ENCODE peak calls at places on chromosomes 2 and 18, in four cellular contexts. I, F, X and R are unnamed samples. For H3K27me3 and H3K4me1, the result is how much of the 10 kb centered on the place peaks cover.

GRCh38 chr2:221228214-221228769 is 343.8 kb downstream of the EPHA4 start:
- DNase-seq in I (no peak), X (no peak), F (no peak), R (no peak)

GRCh38 chr2:208033701-208034502 is 8.6 kb upstream of the PLEKHM3 start:
- DNase-seq in I (peak), X (no peak), F (peak), R (no peak)

GRCh38 chr2:64295326-64296149 is 151.3 kb upstream of the PELI1 start:
- DNase-seq in I (no peak), X (no peak), F (no peak), R (no peak)

GRCh38 chr2:3267869-3268704 is 109.5 kb downstream of the EIPR1 start:
- DNase-seq in F (no peak), X (no peak), I (no peak), R (no peak)

GRCh38 chr2:134052173-134052572 is 201.7 kb upstream of the MGAT5 start:
- DNase-seq in F (no peak), I (no peak), X (no peak), R (no peak)

GRCh38 chr2:217935245-217935879 is 67.4 kb downstream of the TNS1 start:
- DNase-seq in F (peak), X (peak), I (no peak), R (no peak)

GRCh38 chr2:57497489-57498096 is 549.0 kb upstream of the VRK2 start:
- DNase-seq in X (no peak), I (no peak), F (peak), R (no peak)

GRCh38 chr2:3611136-3611535 is 16.2 kb downstream of the COLEC11 start:
- DNase-seq in X (no peak), I (no peak), F (no peak), R (no peak)

GRCh38 chr2:145931836-145932352 is 1412.0 kb upstream of the ZEB2 start:
- DNase-seq in I (no peak), X (no peak), F (no peak), R (no peak)

GRCh38 chr2:50335433-50335832 is 696.5 kb downstream of the NRXN1 start:
- DNase-seq in X (no peak), F (no peak), I (no peak), R (no peak)

GRCh38 chr18:27954226-27954625 is 222.7 kb downstream of the CDH2 start:
- DNase-seq in F (peak), X (no peak), I (no peak), R (no peak)

GRCh38 chr2:109611467-109612095 is 2.2 kb downstream of the SEPTIN10 start:
- DNase-seq in X (no peak), I (no peak), F (peak), R (no peak)
- H3K27me3 ChIP-seq in X (under half), I (under half), F (under half), R (under half)

GRCh38 chr18:10463096-10463495 is 8.7 kb downstream of the APCDD1 start:
- DNase-seq in X (no peak), F (no peak), I (no peak), R (no peak)

GRCh38 chr18:10462597-10462996 is 8.2 kb downstream of the APCDD1 start:
- DNase-seq in I (no peak), X (no peak), F (no peak), R (no peak)

GRCh38 chr18:10461989-10462388 is 7.6 kb downstream of the APCDD1 start:
- DNase-seq in X (no peak), F (no peak), I (no peak), R (no peak)

GRCh38 chr18:10457798-10458197 is 3.4 kb downstream of the APCDD1 start:
- DNase-seq in I (no peak), F (peak), X (no peak), R (no peak)

GRCh38 chr18:10460414-10461018 is 6.1 kb downstream of the APCDD1 start:
- DNase-seq in F (no peak), X (no peak), I (no peak), R (no peak)
- H3K4me1 ChIP-seq in F (under half), X (under half), I (under half), R (under half)

DNA sequence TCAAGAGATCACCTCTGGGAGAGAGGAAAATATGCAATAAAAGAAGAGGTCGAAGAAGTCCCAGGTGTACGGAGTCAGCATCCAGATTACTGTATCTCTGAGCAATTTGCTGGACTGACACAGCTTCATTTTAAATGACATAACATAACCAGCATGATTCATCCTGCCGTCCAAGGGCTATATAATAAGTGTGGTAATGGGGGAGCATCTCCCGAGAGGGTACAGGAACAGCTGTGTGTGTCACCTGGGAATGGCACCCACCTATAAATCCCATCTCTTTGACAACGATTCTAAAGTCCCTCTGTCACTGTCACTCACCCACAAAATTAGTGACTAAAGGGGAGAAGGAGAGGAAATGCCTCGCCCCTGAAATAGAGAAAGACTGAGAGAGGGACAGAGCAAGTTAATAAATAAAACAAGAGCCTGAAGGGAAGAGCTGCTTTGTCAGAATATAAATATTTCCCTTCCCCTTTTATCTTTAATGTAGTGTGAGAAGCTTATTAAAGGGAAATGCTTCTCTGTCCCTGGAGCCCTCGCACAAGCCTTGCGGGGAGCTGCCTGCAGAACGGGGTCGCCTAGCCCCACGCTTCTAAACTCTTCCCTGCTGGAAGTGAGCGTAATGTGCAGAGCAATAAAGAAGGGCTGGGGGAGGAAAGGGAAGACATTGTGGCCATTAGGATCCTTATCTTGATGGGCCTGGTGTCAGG is 19.2 kb upstream of the FZD7 start:
- DNase-seq in F (peak), I (no peak), X (no peak), R (no peak)
- H3K27ac ChIP-seq in F (no peak), I (no peak), X (no peak), R (no peak)

DNA sequence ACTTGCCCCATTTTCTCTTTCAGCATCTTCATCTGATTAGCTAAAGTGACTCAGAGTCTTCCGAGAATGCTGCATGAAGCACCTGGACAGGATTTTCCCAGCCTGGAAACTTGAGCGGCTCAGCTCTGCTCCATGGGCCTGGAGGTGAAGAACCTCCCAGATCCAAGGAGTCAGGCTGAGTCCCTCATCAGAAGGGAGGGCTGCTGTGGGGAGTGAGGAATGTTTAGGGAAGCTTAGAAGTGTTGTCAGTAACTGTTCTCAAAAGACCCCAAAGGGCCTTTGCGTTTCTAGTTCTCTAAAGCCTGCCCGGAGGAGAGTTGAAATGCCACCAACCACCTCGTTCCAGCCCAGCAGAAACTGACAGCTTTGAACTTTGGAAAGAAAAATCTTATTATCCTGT is 157.1 kb downstream of the CLIP4 start:
- DNase-seq in F (no peak), X (no peak), I (no peak), R (no peak)
- H3K27me3 ChIP-seq in F (under half), X (under half), I (under half), R (under half)

DNA sequence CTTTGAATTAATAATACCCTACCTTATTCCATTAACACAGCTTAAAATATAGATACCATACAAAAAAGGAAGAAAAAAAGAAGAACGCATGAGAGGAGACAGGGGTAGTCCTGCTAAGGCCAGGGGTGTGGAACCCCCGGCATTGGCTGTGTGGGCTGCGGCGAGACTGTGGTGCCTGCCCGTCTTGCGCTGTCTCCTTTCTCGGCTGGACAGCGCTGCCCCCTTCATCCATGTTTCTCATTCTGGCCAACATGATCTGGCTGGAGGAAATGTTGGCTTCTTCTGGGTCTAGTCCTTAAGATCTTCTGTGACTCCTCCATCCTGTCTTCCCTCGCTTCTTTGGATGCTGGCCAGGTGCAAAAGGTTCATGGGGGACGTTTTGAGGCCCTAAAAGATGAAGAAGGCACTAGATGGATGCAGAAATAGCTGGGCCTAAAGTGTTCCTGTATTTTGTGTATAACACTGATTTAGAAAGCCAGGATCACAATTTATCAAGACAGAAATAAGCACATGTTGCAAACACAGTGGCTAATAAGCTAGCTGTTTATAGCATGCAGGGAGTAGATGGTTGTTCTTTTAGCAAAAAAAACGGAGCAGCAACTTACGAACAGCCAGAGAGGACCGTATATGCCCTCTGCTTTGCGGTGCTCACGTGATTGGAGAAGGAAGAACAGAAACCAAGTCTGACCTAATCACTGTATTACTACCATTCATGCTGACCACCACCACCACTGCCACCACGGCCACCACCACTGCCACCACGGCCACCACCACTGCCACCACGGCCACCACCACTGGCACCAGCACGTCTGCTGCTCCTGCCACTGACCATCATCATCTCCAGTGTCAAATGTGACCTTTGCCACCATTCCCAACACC is 71.7 kb upstream of the ASB18 start:
- DNase-seq in F (no peak), I (no peak), X (no peak), R (no peak)
- H3K4me1 ChIP-seq in F (under half), I (under half), X (under half), R (under half)

GRCh38 chr18:69097349-69097748 is 299.5 kb downstream of the CCDC102B start:
- DNase-seq in I (no peak), X (no peak), F (no peak), R (no peak)

DNA sequence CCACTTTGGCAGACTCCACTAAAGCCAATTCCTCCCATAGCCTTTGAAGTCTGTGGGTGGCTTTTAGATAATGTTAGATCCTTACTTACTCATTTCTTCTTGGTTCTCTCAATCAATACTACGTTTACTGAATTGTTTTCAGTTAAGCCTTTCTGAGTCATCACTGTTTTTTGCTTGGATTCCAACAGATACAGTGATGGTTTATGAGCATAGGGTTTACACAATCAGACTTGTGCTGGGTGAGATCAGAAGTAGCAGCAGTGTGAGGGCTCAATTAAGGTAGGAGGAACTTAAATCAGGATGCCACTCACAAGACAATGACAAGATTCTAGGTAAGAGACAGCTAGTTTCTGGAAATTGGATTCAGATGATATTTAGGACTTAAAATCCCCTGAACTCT is 297.7 kb upstream of the DOK6 start:
- DNase-seq in X (no peak), I (no peak), F (peak), R (no peak)
- H3K27ac ChIP-seq in X (no peak), I (no peak), F (no peak), R (no peak)

GRCh38 chr2:10949835-10950234 is 38.1 kb downstream of the KCNF1 start:
- DNase-seq in I (no peak), X (no peak), F (no peak), R (no peak)

GRCh38 chr2:10948606-10949230 is 37.0 kb downstream of the KCNF1 start:
- DNase-seq in X (no peak), F (no peak), I (no peak), R (no peak)

GRCh38 chr2:10946394-10946793 is 34.7 kb downstream of the KCNF1 start:
- DNase-seq in I (no peak), F (no peak), X (no peak), R (no peak)

GRCh38 chr2:10947005-10947440 is 35.3 kb downstream of the KCNF1 start:
- DNase-seq in F (peak), I (no peak), X (no peak), R (no peak)

DNA sequence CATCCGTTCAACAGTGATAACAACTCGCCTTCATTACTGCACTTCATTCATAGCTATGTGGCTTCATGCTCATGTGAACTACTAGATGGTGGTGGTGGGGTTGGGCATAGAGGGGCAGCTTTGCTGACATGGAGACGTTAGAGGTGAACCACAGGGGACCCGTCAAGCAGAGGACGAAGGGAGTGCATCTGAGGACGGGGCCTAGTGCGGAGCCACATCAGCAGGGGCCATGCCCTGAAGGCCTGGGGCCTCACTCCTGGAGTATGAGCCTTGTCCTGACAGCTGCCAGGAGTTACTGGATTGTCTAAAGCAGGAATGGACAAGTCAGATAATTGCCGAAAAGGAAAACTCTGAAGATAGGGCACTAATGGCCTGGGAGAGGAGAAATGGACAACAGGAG is 36.4 kb downstream of the KCNF1 start:
- DNase-seq in F (no peak), X (no peak), I (no peak), R (no peak)
- H3K27me3 ChIP-seq in F (under half), X (under half), I (under half), R (under half)

GRCh38 chr2:155905640-155906039 is 426.9 kb downstream of the NR4A2 start:
- DNase-seq in X (no peak), F (no peak), I (no peak), R (no peak)

GRCh38 chr2:155908567-155908966 is 424.0 kb downstream of the NR4A2 start:
- DNase-seq in I (no peak), F (no peak), X (no peak), R (no peak)

GRCh38 chr2:155902635-155903034 is 429.9 kb downstream of the NR4A2 start:
- DNase-seq in I (no peak), F (no peak), X (no peak), R (no peak)

GRCh38 chr2:155904720-155905119 is 427.8 kb downstream of the NR4A2 start:
- DNase-seq in I (no peak), F (no peak), X (no peak), R (no peak)
- H3K4me1 ChIP-seq in I (under half), F (under half), X (under half), R (under half)